ENCODE peak calls at places on chromosomes 6 and 20, in eight cellular contexts. Z, M, D, R, U, E, X and H are unnamed samples.

GRCh38 chr6:30207619-30208295 is 5.4 kb downstream of the TRIM26 start:
- DNase-seq in Z (no peak), M (peak; percentile 28), D (no peak), R (no peak), U (no peak), E (no peak), X (no peak), H (no peak)

GRCh38 chr6:30113377-30113759 is 478 bp upstream of the TRIM31 start:
- DNase-seq in Z (no peak), M (no peak), D (no peak), R (no peak), U (no peak), E (no peak), X (no peak), H (no peak)

GRCh38 chr6:36786055-36786675 is 53.1 kb downstream of the CPNE5 start:
- DNase-seq in Z (no peak), M (no peak), D (no peak), R (no peak), U (no peak), E (no peak), X (peak; percentile 12), H (no peak)

GRCh38 chr20:24583169-24583792 is 113.9 kb downstream of the SYNDIG1 start:
- DNase-seq in Z (no peak), M (no peak), D (no peak), R (no peak), U (no peak), E (no peak), X (no peak), H (no peak)

GRCh38 chr6:140541288-140541687 is 1166.8 kb upstream of the CITED2 start:
- DNase-seq in Z (no peak), M (no peak), D (no peak), R (no peak), U (no peak), E (no peak), X (peak; percentile 58), H (no peak)

GRCh38 chr20:57622579-57623381 is 2.6 kb upstream of the ZBP1 start:
- DNase-seq in Z (peak; percentile 68), M (peak; percentile 56), D (peak; percentile 57), R (peak; percentile 69), U (peak; percentile 76), E (no peak), X (peak; percentile 65), H (no peak)

GRCh38 chr20:58715709-58716475 is 23.3 kb downstream of the NPEPL1 start:
- DNase-seq in Z (no peak), M (no peak), D (no peak), R (no peak), U (no peak), E (no peak), X (no peak), H (no peak)

GRCh38 chr20:30484009-30484748 is 773.3 kb upstream of the DEFB115 start:
- DNase-seq in Z (no peak), M (no peak), D (no peak), R (no peak), U (no peak), E (no peak), X (no peak), H (no peak)

GRCh38 chr6:17907467-17908229 is 79.8 kb downstream of the KIF13A start:
- DNase-seq in Z (no peak), M (peak; percentile 99), D (peak; percentile 27), R (no peak), U (peak; percentile 9), E (peak; percentile 43), X (peak; percentile 99), H (peak; percentile 62)

GRCh38 chr6:83303426-83303825 is 110.3 kb downstream of the RWDD2A start:
- DNase-seq in Z (no peak), M (no peak), D (no peak), R (no peak), U (no peak), E (no peak), X (peak; percentile 46), H (no peak)

GRCh38 chr20:10282930-10283556 is 64.4 kb downstream of the SNAP25 start:
- DNase-seq in Z (no peak), M (peak; percentile 10), D (no peak), R (no peak), U (no peak), E (no peak), X (peak; percentile 83), H (no peak)